ENCODE peak calls at places on chromosomes 6 and 20, in ten cellular contexts. H, N, E, I, S, F, R, Z, U and T are unnamed samples.

GRCh38 chr6:134529921-134530320 is 212.0 kb upstream of the SGK1 start:
- DNase-seq in Z (peak), I (no peak), N (peak), R (no peak), U (peak), S (peak), E (no peak), H (peak), F (no peak), T (peak)

GRCh38 chr6:15544321-15544900 is 118.4 kb downstream of the DTNBP1 start:
- DNase-seq in N (peak), E (no peak), U (peak), F (no peak), S (no peak), H (no peak), Z (no peak), I (no peak), R (no peak), T (no peak)

GRCh38 chr6:17012421-17013225 is 89.2 kb upstream of the STMND1 start:
- DNase-seq in U (peak), I (no peak), H (no peak), E (no peak), F (no peak), Z (no peak), R (no peak), S (peak), N (no peak), T (no peak)

GRCh38 chr20:39800111-39800510 is 838.0 kb downstream of the DHX35 start:
- DNase-seq in R (no peak), E (no peak), H (no peak), Z (no peak), F (peak), S (peak), N (peak), I (peak), U (peak), T (peak)

GRCh38 chr6:112781236-112781635 is 434.1 kb downstream of the RFPL4B start:
- DNase-seq in I (peak), E (no peak), H (no peak), S (peak), R (no peak), U (peak), Z (no peak), N (peak), F (no peak), T (peak)

GRCh38 chr20:44117296-44118184 is 69.4 kb downstream of the JPH2 start:
- DNase-seq in F (no peak), N (no peak), Z (no peak), S (no peak), E (peak), U (no peak), R (no peak), H (no peak), I (no peak), T (no peak)

GRCh38 chr20:3823881-3824280 is 3.5 kb downstream of the AP5S1 start:
- DNase-seq in F (no peak), S (no peak), R (no peak), N (no peak), E (no peak), U (no peak), H (no peak), Z (no peak), I (no peak), T (no peak)

GRCh38 chr6:2951723-2952122 is 19.6 kb downstream of the SERPINB6 start:
- DNase-seq in S (no peak), E (peak), I (no peak), R (peak), U (no peak), H (no peak), N (no peak), F (no peak), Z (no peak), T (no peak)

GRCh38 chr20:6058684-6059295 is 4.9 kb upstream of the LRRN4 start:
- DNase-seq in H (no peak), S (no peak), Z (no peak), N (no peak), F (no peak), I (no peak), E (no peak), R (no peak), U (peak), T (peak)

GRCh38 chr20:4119854-4120209 is 104.5 kb upstream of the RNF24 start:
- DNase-seq in Z (no peak), I (no peak), S (no peak), E (no peak), R (no peak), N (peak), F (no peak), H (no peak), U (no peak), T (no peak)

GRCh38 chr6:46734867-46735719 is at the start of gene PLA2G7:
- DNase-seq in R (no peak), Z (peak), U (peak), E (peak), I (no peak), N (peak), H (no peak), F (no peak), S (peak), T (peak)

GRCh38 chr6:158457616-158458278 is 102.1 kb upstream of the TMEM181 start:
- DNase-seq in H (no peak), Z (no peak), R (no peak), I (no peak), E (no peak), N (peak), U (peak), S (peak), F (no peak), T (peak)

GRCh38 chr20:48789781-48790544 is 37.8 kb downstream of the PREX1 start:
- DNase-seq in R (no peak), F (no peak), E (no peak), N (no peak), Z (no peak), I (peak), S (no peak), U (no peak), H (no peak), T (no peak)

GRCh38 chr20:35617397-35618031 is 1.9 kb downstream of the SPAG4 start:
- DNase-seq in F (peak), S (peak), I (peak), R (peak), H (peak), N (peak), Z (peak), U (peak), E (peak), T (peak)

DNA sequence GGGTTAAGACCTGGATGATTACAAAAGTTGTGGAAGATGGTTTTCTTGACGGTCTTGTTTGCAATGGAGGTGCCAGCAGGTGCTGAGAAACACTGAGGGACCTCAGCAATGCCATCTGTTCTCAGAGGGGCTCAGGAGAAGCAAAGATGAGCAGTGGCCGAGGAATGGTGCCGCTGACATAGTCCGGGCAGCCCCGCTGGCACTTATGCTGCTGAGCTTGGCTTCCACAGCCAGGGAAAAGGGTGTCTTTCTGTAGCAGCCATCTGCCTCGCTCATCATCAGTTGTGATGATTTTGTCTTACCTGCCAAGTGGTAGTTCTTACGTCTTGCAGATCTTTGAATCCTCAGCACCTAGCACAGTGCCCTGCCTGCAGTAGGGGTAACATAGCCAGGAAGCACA is 55.7 kb downstream of the PPP1R14C start:
- DNase-seq in E (no peak), S (no peak), U (no peak), R (no peak), I (no peak), Z (no peak), F (no peak), N (no peak), H (no peak), T (no peak)
- H3K4me3 ChIP-seq in E (no peak), S (no peak), U (no peak), R (no peak), I (no peak), Z (no peak), F (no peak), N (no peak), H (no peak), T (no peak)

GRCh38 chr20:23630392-23630849 is 7.3 kb downstream of the CST3 start:
- DNase-seq in R (no peak), Z (no peak), S (no peak), I (no peak), N (no peak), F (no peak), U (no peak), H (no peak), E (no peak), T (no peak)

GRCh38 chr20:23631226-23631822 is 6.4 kb downstream of the CST3 start:
- DNase-seq in H (no peak), F (no peak), Z (no peak), S (no peak), E (no peak), N (no peak), U (no peak), I (no peak), R (no peak), T (no peak)

GRCh38 chr20:23632711-23633573 is 4.8 kb downstream of the CST3 start:
- DNase-seq in E (no peak), Z (no peak), N (no peak), I (no peak), F (no peak), R (no peak), H (no peak), S (no peak), U (no peak), T (no peak)

GRCh38 chr20:23634044-23634801 is 3.5 kb downstream of the CST3 start:
- DNase-seq in Z (no peak), U (no peak), R (no peak), F (no peak), N (no peak), I (no peak), S (no peak), E (no peak), H (no peak), T (no peak)

GRCh38 chr20:23631981-23632710 is 5.6 kb downstream of the CST3 start:
- DNase-seq in I (no peak), N (no peak), E (no peak), R (no peak), F (no peak), H (no peak), U (no peak), S (no peak), Z (no peak), T (no peak)
- H3K4me3 ChIP-seq in I (no peak), N (no peak), E (no peak), R (no peak), F (no peak), H (no peak), U (no peak), S (no peak), Z (no peak), T (no peak)

GRCh38 chr20:46704714-46705377 is 4.6 kb upstream of the SLC2A10 start:
- DNase-seq in S (no peak), R (no peak), U (no peak), E (no peak), N (no peak), F (no peak), I (no peak), H (no peak), Z (no peak), T (no peak)
- H3K4me3 ChIP-seq in S (no peak), R (no peak), U (no peak), E (no peak), N (peak), F (no peak), I (no peak), H (no peak), Z (no peak), T (no peak)

DNA sequence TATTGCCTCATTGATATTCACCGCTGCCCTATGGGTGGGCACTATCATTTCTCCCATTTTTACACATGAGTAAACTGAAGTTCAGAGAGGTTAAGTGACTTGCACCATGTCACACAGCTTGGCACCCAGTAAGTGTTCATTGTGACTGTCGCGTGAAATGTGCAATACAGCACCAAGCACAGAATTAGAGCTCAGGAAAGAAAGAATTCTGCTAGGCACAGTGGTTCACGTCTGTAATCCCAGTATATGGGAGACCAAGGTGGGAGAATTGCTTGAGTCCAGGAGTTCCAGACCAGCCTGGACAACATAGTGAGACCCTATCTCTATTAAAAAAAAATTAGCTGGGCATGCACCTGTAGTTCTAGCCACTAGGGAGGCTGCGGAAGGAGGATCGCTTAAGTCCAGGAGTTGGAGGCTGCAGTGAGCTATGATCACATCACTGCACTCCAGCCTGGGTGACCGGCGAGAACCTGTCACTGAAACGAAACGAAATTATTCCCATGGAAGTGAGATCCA is 626 bp downstream of the SLC13A3 start:
- DNase-seq in R (no peak), S (no peak), Z (no peak), U (no peak), E (no peak), F (no peak), I (no peak), H (no peak), N (no peak), T (no peak)
- H3K4me3 ChIP-seq in R (no peak), S (no peak), Z (no peak), U (no peak), E (no peak), F (no peak), I (no peak), H (no peak), N (no peak), T (no peak)

GRCh38 chr6:42748241-42748898 is 2.5 kb upstream of the TBCC start:
- DNase-seq in I (no peak), N (peak), F (no peak), Z (no peak), S (no peak), E (no peak), U (no peak), R (no peak), H (no peak), T (no peak)
- H3K4me3 ChIP-seq in I (peak), N (no peak), F (no peak), Z (peak), S (no peak), E (no peak), U (no peak), R (peak), H (no peak), T (no peak)

GRCh38 chr20:1810926-1811620 is 84.1 kb upstream of the SIRPA start:
- DNase-seq in E (no peak), H (no peak), N (peak), Z (no peak), S (peak), I (no peak), F (no peak), U (peak), R (peak), T (no peak)
- H3K4me3 ChIP-seq in E (no peak), H (no peak), N (no peak), Z (no peak), S (no peak), I (no peak), F (no peak), U (no peak), R (no peak), T (no peak)